ENCODE peak calls at places on chromosomes 4 and X, in six cellular contexts. One of them, this sample, is unnamed.

GRCh38 chr4:152668338-152668964 is 11.3 kb downstream of the TMEM154 start:
- DNase-seq in mucosa of gallbladder: no peak
- DNase-seq in brain microvascular endothelial cell: no peak
- DNase-seq in activated T-helper 1 cell treated with anti-CD3 and anti-CD28 coated beads, Interleukin-2, amount 50 U/mL, for 16 hours: no peak
- DNase-seq in stimulated activated CD8-positive, alpha-beta memory T cell treated with anti-CD3 and anti-CD28 coated beads, Interleukin-4, amount 100 ng/mL, for 1 hour: no peak
- DNase-seq in iPS-NIHi11: no peak
- DNase-seq in this sample: no peak

GRCh38 chr4:139389102-139389501 is 64.8 kb upstream of the RAB33B start:
- DNase-seq in mucosa of gallbladder: no peak
- DNase-seq in brain microvascular endothelial cell: no peak
- DNase-seq in activated T-helper 1 cell treated with anti-CD3 and anti-CD28 coated beads, Interleukin-2, amount 50 U/mL, for 16 hours: no peak
- DNase-seq in stimulated activated CD8-positive, alpha-beta memory T cell treated with anti-CD3 and anti-CD28 coated beads, Interleukin-4, amount 100 ng/mL, for 1 hour: no peak
- DNase-seq in iPS-NIHi11: no peak
- DNase-seq in this sample: no peak

GRCh38 chrX:49155243-49155899 is 7.2 kb upstream of the MAGIX start:
- DNase-seq in mucosa of gallbladder: peak
- DNase-seq in brain microvascular endothelial cell: peak
- DNase-seq in activated T-helper 1 cell treated with anti-CD3 and anti-CD28 coated beads, Interleukin-2, amount 50 U/mL, for 16 hours: no peak
- DNase-seq in stimulated activated CD8-positive, alpha-beta memory T cell treated with anti-CD3 and anti-CD28 coated beads, Interleukin-4, amount 100 ng/mL, for 1 hour: no peak
- DNase-seq in iPS-NIHi11: peak
- DNase-seq in this sample: no peak

GRCh38 chr4:37733230-37733904 is 47.2 kb upstream of the RELL1 start:
- DNase-seq in mucosa of gallbladder: no peak
- DNase-seq in brain microvascular endothelial cell: no peak
- DNase-seq in activated T-helper 1 cell treated with anti-CD3 and anti-CD28 coated beads, Interleukin-2, amount 50 U/mL, for 16 hours: no peak
- DNase-seq in stimulated activated CD8-positive, alpha-beta memory T cell treated with anti-CD3 and anti-CD28 coated beads, Interleukin-4, amount 100 ng/mL, for 1 hour: no peak
- DNase-seq in iPS-NIHi11: no peak
- DNase-seq in this sample: no peak

GRCh38 chrX:43504394-43504793 is 151.7 kb upstream of the MAOA start:
- DNase-seq in mucosa of gallbladder: no peak
- DNase-seq in brain microvascular endothelial cell: no peak
- DNase-seq in activated T-helper 1 cell treated with anti-CD3 and anti-CD28 coated beads, Interleukin-2, amount 50 U/mL, for 16 hours: no peak
- DNase-seq in stimulated activated CD8-positive, alpha-beta memory T cell treated with anti-CD3 and anti-CD28 coated beads, Interleukin-4, amount 100 ng/mL, for 1 hour: no peak
- DNase-seq in iPS-NIHi11: no peak
- DNase-seq in this sample: no peak

GRCh38 chrX:19772306-19772705 is 115.1 kb downstream of the SH3KBP1 start:
- DNase-seq in mucosa of gallbladder: no peak
- DNase-seq in brain microvascular endothelial cell: no peak
- DNase-seq in activated T-helper 1 cell treated with anti-CD3 and anti-CD28 coated beads, Interleukin-2, amount 50 U/mL, for 16 hours: no peak
- DNase-seq in stimulated activated CD8-positive, alpha-beta memory T cell treated with anti-CD3 and anti-CD28 coated beads, Interleukin-4, amount 100 ng/mL, for 1 hour: no peak
- DNase-seq in iPS-NIHi11: no peak
- DNase-seq in this sample: no peak

GRCh38 chr4:186823989-186824388 is 100.3 kb upstream of the FAT1 start:
- DNase-seq in mucosa of gallbladder: no peak
- DNase-seq in brain microvascular endothelial cell: no peak
- DNase-seq in activated T-helper 1 cell treated with anti-CD3 and anti-CD28 coated beads, Interleukin-2, amount 50 U/mL, for 16 hours: no peak
- DNase-seq in stimulated activated CD8-positive, alpha-beta memory T cell treated with anti-CD3 and anti-CD28 coated beads, Interleukin-4, amount 100 ng/mL, for 1 hour: no peak
- DNase-seq in iPS-NIHi11: no peak
- DNase-seq in this sample: no peak

GRCh38 chr4:98627883-98628282 is 30.5 kb downstream of the TSPAN5 start:
- DNase-seq in mucosa of gallbladder: no peak
- DNase-seq in brain microvascular endothelial cell: peak
- DNase-seq in activated T-helper 1 cell treated with anti-CD3 and anti-CD28 coated beads, Interleukin-2, amount 50 U/mL, for 16 hours: no peak
- DNase-seq in stimulated activated CD8-positive, alpha-beta memory T cell treated with anti-CD3 and anti-CD28 coated beads, Interleukin-4, amount 100 ng/mL, for 1 hour: no peak
- DNase-seq in iPS-NIHi11: no peak
- DNase-seq in this sample: no peak

GRCh38 chrX:121256653-121257052 is 209.2 kb downstream of the GLUD2 start:
- DNase-seq in mucosa of gallbladder: no peak
- DNase-seq in brain microvascular endothelial cell: no peak
- DNase-seq in activated T-helper 1 cell treated with anti-CD3 and anti-CD28 coated beads, Interleukin-2, amount 50 U/mL, for 16 hours: no peak
- DNase-seq in stimulated activated CD8-positive, alpha-beta memory T cell treated with anti-CD3 and anti-CD28 coated beads, Interleukin-4, amount 100 ng/mL, for 1 hour: no peak
- DNase-seq in iPS-NIHi11: no peak
- DNase-seq in this sample: no peak

GRCh38 chrX:1221296-1221845 is 8.9 kb upstream of the CRLF2 start:
- DNase-seq in mucosa of gallbladder: no peak
- DNase-seq in brain microvascular endothelial cell: no peak
- DNase-seq in activated T-helper 1 cell treated with anti-CD3 and anti-CD28 coated beads, Interleukin-2, amount 50 U/mL, for 16 hours: no peak
- DNase-seq in stimulated activated CD8-positive, alpha-beta memory T cell treated with anti-CD3 and anti-CD28 coated beads, Interleukin-4, amount 100 ng/mL, for 1 hour: no peak
- DNase-seq in iPS-NIHi11: no peak
- DNase-seq in this sample: no peak

GRCh38 chr4:106422766-106423165 is 54.2 kb upstream of the GIMD1 start:
- DNase-seq in mucosa of gallbladder: no peak
- DNase-seq in brain microvascular endothelial cell: no peak
- DNase-seq in activated T-helper 1 cell treated with anti-CD3 and anti-CD28 coated beads, Interleukin-2, amount 50 U/mL, for 16 hours: no peak
- DNase-seq in stimulated activated CD8-positive, alpha-beta memory T cell treated with anti-CD3 and anti-CD28 coated beads, Interleukin-4, amount 100 ng/mL, for 1 hour: no peak
- DNase-seq in iPS-NIHi11: no peak
- DNase-seq in this sample: no peak

GRCh38 chr4:141587897-141588296 is 48.5 kb upstream of the IL15 start:
- DNase-seq in mucosa of gallbladder: no peak
- DNase-seq in brain microvascular endothelial cell: no peak
- DNase-seq in activated T-helper 1 cell treated with anti-CD3 and anti-CD28 coated beads, Interleukin-2, amount 50 U/mL, for 16 hours: no peak
- DNase-seq in stimulated activated CD8-positive, alpha-beta memory T cell treated with anti-CD3 and anti-CD28 coated beads, Interleukin-4, amount 100 ng/mL, for 1 hour: no peak
- DNase-seq in iPS-NIHi11: no peak
- DNase-seq in this sample: no peak

GRCh38 chr4:78757574-78757973 is 18.6 kb upstream of the BMP2K start:
- DNase-seq in mucosa of gallbladder: no peak
- DNase-seq in brain microvascular endothelial cell: no peak
- DNase-seq in activated T-helper 1 cell treated with anti-CD3 and anti-CD28 coated beads, Interleukin-2, amount 50 U/mL, for 16 hours: no peak
- DNase-seq in stimulated activated CD8-positive, alpha-beta memory T cell treated with anti-CD3 and anti-CD28 coated beads, Interleukin-4, amount 100 ng/mL, for 1 hour: no peak
- DNase-seq in iPS-NIHi11: no peak
- DNase-seq in this sample: no peak

GRCh38 chrX:80812176-80812575 is 2.5 kb upstream of the BRWD3 start:
- DNase-seq in mucosa of gallbladder: peak
- DNase-seq in brain microvascular endothelial cell: peak
- DNase-seq in activated T-helper 1 cell treated with anti-CD3 and anti-CD28 coated beads, Interleukin-2, amount 50 U/mL, for 16 hours: no peak
- DNase-seq in stimulated activated CD8-positive, alpha-beta memory T cell treated with anti-CD3 and anti-CD28 coated beads, Interleukin-4, amount 100 ng/mL, for 1 hour: no peak
- DNase-seq in iPS-NIHi11: peak
- DNase-seq in this sample: no peak

GRCh38 chrX:153970398-153971123 is 1.1 kb downstream of the HCFC1 start:
- DNase-seq in mucosa of gallbladder: no peak
- DNase-seq in brain microvascular endothelial cell: peak
- DNase-seq in activated T-helper 1 cell treated with anti-CD3 and anti-CD28 coated beads, Interleukin-2, amount 50 U/mL, for 16 hours: no peak
- DNase-seq in stimulated activated CD8-positive, alpha-beta memory T cell treated with anti-CD3 and anti-CD28 coated beads, Interleukin-4, amount 100 ng/mL, for 1 hour: no peak
- DNase-seq in iPS-NIHi11: no peak
- DNase-seq in this sample: no peak

GRCh38 chr4:149161247-149161646 is 654.4 kb downstream of the IQCM start:
- DNase-seq in mucosa of gallbladder: no peak
- DNase-seq in brain microvascular endothelial cell: peak
- DNase-seq in activated T-helper 1 cell treated with anti-CD3 and anti-CD28 coated beads, Interleukin-2, amount 50 U/mL, for 16 hours: no peak
- DNase-seq in stimulated activated CD8-positive, alpha-beta memory T cell treated with anti-CD3 and anti-CD28 coated beads, Interleukin-4, amount 100 ng/mL, for 1 hour: no peak
- DNase-seq in iPS-NIHi11: no peak
- DNase-seq in this sample: no peak

GRCh38 chrX:41664307-41665299 is 24.2 kb upstream of the GPR34 start:
- DNase-seq in mucosa of gallbladder: no peak
- DNase-seq in brain microvascular endothelial cell: no peak
- DNase-seq in activated T-helper 1 cell treated with anti-CD3 and anti-CD28 coated beads, Interleukin-2, amount 50 U/mL, for 16 hours: no peak
- DNase-seq in stimulated activated CD8-positive, alpha-beta memory T cell treated with anti-CD3 and anti-CD28 coated beads, Interleukin-4, amount 100 ng/mL, for 1 hour: no peak
- DNase-seq in iPS-NIHi11: no peak
- DNase-seq in this sample: no peak

GRCh38 chr4:129140521-129140920 is 44.6 kb downstream of the C4orf33 start:
- DNase-seq in mucosa of gallbladder: no peak
- DNase-seq in brain microvascular endothelial cell: no peak
- DNase-seq in activated T-helper 1 cell treated with anti-CD3 and anti-CD28 coated beads, Interleukin-2, amount 50 U/mL, for 16 hours: no peak
- DNase-seq in stimulated activated CD8-positive, alpha-beta memory T cell treated with anti-CD3 and anti-CD28 coated beads, Interleukin-4, amount 100 ng/mL, for 1 hour: no peak
- DNase-seq in iPS-NIHi11: no peak
- DNase-seq in this sample: no peak

GRCh38 chr4:113844369-113844768 is 82.8 kb upstream of the CAMK2D start:
- DNase-seq in mucosa of gallbladder: no peak
- DNase-seq in brain microvascular endothelial cell: no peak
- DNase-seq in activated T-helper 1 cell treated with anti-CD3 and anti-CD28 coated beads, Interleukin-2, amount 50 U/mL, for 16 hours: no peak
- DNase-seq in stimulated activated CD8-positive, alpha-beta memory T cell treated with anti-CD3 and anti-CD28 coated beads, Interleukin-4, amount 100 ng/mL, for 1 hour: no peak
- DNase-seq in iPS-NIHi11: no peak
- DNase-seq in this sample: no peak

GRCh38 chr4:144340931-144341330 is 200.4 kb upstream of the GYPA start:
- DNase-seq in mucosa of gallbladder: no peak
- DNase-seq in brain microvascular endothelial cell: no peak
- DNase-seq in activated T-helper 1 cell treated with anti-CD3 and anti-CD28 coated beads, Interleukin-2, amount 50 U/mL, for 16 hours: no peak
- DNase-seq in stimulated activated CD8-positive, alpha-beta memory T cell treated with anti-CD3 and anti-CD28 coated beads, Interleukin-4, amount 100 ng/mL, for 1 hour: no peak
- DNase-seq in iPS-NIHi11: no peak
- DNase-seq in this sample: no peak

GRCh38 chr4:120630432-120630831 is 292.1 kb downstream of the PRDM5 start:
- DNase-seq in mucosa of gallbladder: no peak
- DNase-seq in brain microvascular endothelial cell: no peak
- DNase-seq in activated T-helper 1 cell treated with anti-CD3 and anti-CD28 coated beads, Interleukin-2, amount 50 U/mL, for 16 hours: no peak
- DNase-seq in stimulated activated CD8-positive, alpha-beta memory T cell treated with anti-CD3 and anti-CD28 coated beads, Interleukin-4, amount 100 ng/mL, for 1 hour: no peak
- DNase-seq in iPS-NIHi11: peak
- DNase-seq in this sample: no peak

GRCh38 chr4:113060853-113061252 is 11.4 kb downstream of the ANK2 start:
- DNase-seq in mucosa of gallbladder: no peak
- DNase-seq in brain microvascular endothelial cell: no peak
- DNase-seq in activated T-helper 1 cell treated with anti-CD3 and anti-CD28 coated beads, Interleukin-2, amount 50 U/mL, for 16 hours: no peak
- DNase-seq in stimulated activated CD8-positive, alpha-beta memory T cell treated with anti-CD3 and anti-CD28 coated beads, Interleukin-4, amount 100 ng/mL, for 1 hour: no peak
- DNase-seq in iPS-NIHi11: no peak
- DNase-seq in this sample: no peak

GRCh38 chr4:53595204-53595603 is 3.9 kb upstream of the LNX1 start:
- DNase-seq in mucosa of gallbladder: no peak
- DNase-seq in brain microvascular endothelial cell: no peak
- DNase-seq in activated T-helper 1 cell treated with anti-CD3 and anti-CD28 coated beads, Interleukin-2, amount 50 U/mL, for 16 hours: no peak
- DNase-seq in stimulated activated CD8-positive, alpha-beta memory T cell treated with anti-CD3 and anti-CD28 coated beads, Interleukin-4, amount 100 ng/mL, for 1 hour: no peak
- DNase-seq in iPS-NIHi11: no peak
- DNase-seq in this sample: no peak

GRCh38 chrX:109902665-109903064 is 100.2 kb upstream of the TMEM164 start:
- DNase-seq in mucosa of gallbladder: no peak
- DNase-seq in brain microvascular endothelial cell: peak
- DNase-seq in activated T-helper 1 cell treated with anti-CD3 and anti-CD28 coated beads, Interleukin-2, amount 50 U/mL, for 16 hours: no peak
- DNase-seq in stimulated activated CD8-positive, alpha-beta memory T cell treated with anti-CD3 and anti-CD28 coated beads, Interleukin-4, amount 100 ng/mL, for 1 hour: no peak
- DNase-seq in iPS-NIHi11: no peak
- DNase-seq in this sample: no peak

GRCh38 chrX:43836435-43837184 is 45.6 kb downstream of the MAOB start:
- DNase-seq in mucosa of gallbladder: no peak
- DNase-seq in brain microvascular endothelial cell: no peak
- DNase-seq in activated T-helper 1 cell treated with anti-CD3 and anti-CD28 coated beads, Interleukin-2, amount 50 U/mL, for 16 hours: no peak
- DNase-seq in stimulated activated CD8-positive, alpha-beta memory T cell treated with anti-CD3 and anti-CD28 coated beads, Interleukin-4, amount 100 ng/mL, for 1 hour: no peak
- DNase-seq in iPS-NIHi11: no peak
- DNase-seq in this sample: no peak

GRCh38 chr4:79048878-79049277 is 109.6 kb upstream of the PAQR3 start:
- DNase-seq in mucosa of gallbladder: no peak
- DNase-seq in brain microvascular endothelial cell: no peak
- DNase-seq in activated T-helper 1 cell treated with anti-CD3 and anti-CD28 coated beads, Interleukin-2, amount 50 U/mL, for 16 hours: no peak
- DNase-seq in stimulated activated CD8-positive, alpha-beta memory T cell treated with anti-CD3 and anti-CD28 coated beads, Interleukin-4, amount 100 ng/mL, for 1 hour: no peak
- DNase-seq in iPS-NIHi11: no peak
- DNase-seq in this sample: no peak